ENCODE peak calls at places on chromosomes 6 and 20, in four cellular contexts. G is tibial nerve, B is IMR-90, S is HCT116. F is an unnamed sample.

GRCh38 chr6:113697642-113698410 is 159.3 kb upstream of the MARCKS start:
- DNase-seq in G (no peak), B (peak), S (no peak), F (peak)

GRCh38 chr6:73511796-73512195 is 9.0 kb downstream of the EEF1A1 start:
- DNase-seq in G (no peak), S (no peak), B (peak), F (peak)

GRCh38 chr6:26270903-26271639 is 93.9 kb upstream of the BTN3A2 start:
- DNase-seq in G (peak), B (peak), S (no peak), F (peak)

GRCh38 chr6:108203189-108204119 is 37.6 kb downstream of the NR2E1 start:
- DNase-seq in B (no peak), S (no peak), G (no peak), F (no peak)

GRCh38 chr6:148464319-148465010 is 121.8 kb downstream of the SASH1 start:
- DNase-seq in B (peak), S (peak), G (peak), F (peak)

GRCh38 chr6:89840538-89840937 is 10.9 kb downstream of the CASP8AP2 start:
- DNase-seq in G (no peak), S (no peak), B (peak), F (peak)

GRCh38 chr6:41306187-41306854 is 19.8 kb upstream of the TREM1 start:
- DNase-seq in S (peak), B (peak), G (peak), F (peak)

GRCh38 chr6:72975346-72975745 is 249.9 kb downstream of the KHDC1L start:
- DNase-seq in G (no peak), S (no peak), B (no peak), F (no peak)

GRCh38 chr6:4345543-4345942 is 210.2 kb upstream of the ECI2 start:
- DNase-seq in S (no peak), G (no peak), B (no peak), F (no peak)

GRCh38 chr20:22904905-22905304 is 130.2 kb upstream of the SSTR4 start:
- DNase-seq in G (no peak), S (no peak), B (no peak), F (no peak)

GRCh38 chr6:116268589-116269293 is 11.0 kb downstream of the TSPYL1 start:
- DNase-seq in B (peak), G (no peak), S (peak), F (peak)

GRCh38 chr6:45049188-45049843 is 278.8 kb upstream of the RUNX2 start:
- DNase-seq in G (peak), B (peak), S (no peak), F (peak)

GRCh38 chr6:44454198-44454597 is 66.7 kb downstream of the CDC5L start:
- DNase-seq in B (peak), S (no peak), G (no peak), F (no peak)

GRCh38 chr6:150145830-150146229 is 3.0 kb downstream of the PPP1R14C start:
- DNase-seq in S (no peak), G (no peak), B (no peak), F (no peak)

GRCh38 chr20:51457281-51457932 is 85.1 kb downstream of the NFATC2 start:
- DNase-seq in B (peak), G (peak), S (peak), F (peak)

GRCh38 chr6:38307730-38308129 is 332.0 kb downstream of the BTBD9 start:
- DNase-seq in S (no peak), B (no peak), G (no peak), F (peak)

GRCh38 chr20:63052571-63053429 is 46.0 kb upstream of the BHLHE23 start:
- DNase-seq in G (no peak), S (no peak), B (no peak), F (no peak)

GRCh38 chr6:164928366-164929154 is 380.8 kb downstream of the C6orf118 start:
- DNase-seq in B (no peak), G (no peak), S (no peak), F (no peak)

GRCh38 chr6:159941286-159942113 is 27.4 kb upstream of the IGF2R start:
- DNase-seq in S (peak), G (no peak), B (peak), F (peak)

GRCh38 chr6:142821860-142822259 is 123.1 kb downstream of the HIVEP2 start:
- DNase-seq in G (no peak), S (no peak), B (no peak), F (no peak)

GRCh38 chr6:7723041-7723447 is 2.9 kb upstream of the BMP6 start:
- DNase-seq in B (peak), S (peak), G (peak), F (peak)

GRCh38 chr6:149951626-149952025 is 9.8 kb downstream of the ULBP2 start:
- DNase-seq in S (no peak), B (no peak), G (no peak), F (no peak)

GRCh38 chr6:10510592-10511367 is 10.4 kb upstream of the GCNT2 start:
- DNase-seq in B (peak), G (no peak), S (peak), F (peak)

GRCh38 chr6:99822741-99823512 is 171.1 kb downstream of the MCHR2 start:
- DNase-seq in S (peak), B (peak), G (no peak), F (peak)

GRCh38 chr6:16533721-16534136 is 227.5 kb downstream of the ATXN1 start:
- DNase-seq in B (peak), G (no peak), S (no peak), F (no peak)

GRCh38 chr6:79544299-79544927 is 7.2 kb upstream of the LCA5 start:
- DNase-seq in B (peak), S (no peak), G (no peak), F (no peak)

GRCh38 chr6:15534970-15535369 is 127.9 kb downstream of the DTNBP1 start:
- DNase-seq in B (no peak), G (no peak), S (no peak), F (peak)

GRCh38 chr6:169975701-169976100 is 224.3 kb downstream of the ERMARD start:
- DNase-seq in G (no peak), S (no peak), B (no peak), F (no peak)

GRCh38 chr6:7705483-7705882 is 20.4 kb upstream of the BMP6 start:
- DNase-seq in B (no peak), G (no peak), S (no peak), F (no peak)

GRCh38 chr6:134031696-134032255 is 20.6 kb downstream of the SLC2A12 start:
- DNase-seq in S (no peak), B (peak), G (no peak), F (no peak)

DNA sequence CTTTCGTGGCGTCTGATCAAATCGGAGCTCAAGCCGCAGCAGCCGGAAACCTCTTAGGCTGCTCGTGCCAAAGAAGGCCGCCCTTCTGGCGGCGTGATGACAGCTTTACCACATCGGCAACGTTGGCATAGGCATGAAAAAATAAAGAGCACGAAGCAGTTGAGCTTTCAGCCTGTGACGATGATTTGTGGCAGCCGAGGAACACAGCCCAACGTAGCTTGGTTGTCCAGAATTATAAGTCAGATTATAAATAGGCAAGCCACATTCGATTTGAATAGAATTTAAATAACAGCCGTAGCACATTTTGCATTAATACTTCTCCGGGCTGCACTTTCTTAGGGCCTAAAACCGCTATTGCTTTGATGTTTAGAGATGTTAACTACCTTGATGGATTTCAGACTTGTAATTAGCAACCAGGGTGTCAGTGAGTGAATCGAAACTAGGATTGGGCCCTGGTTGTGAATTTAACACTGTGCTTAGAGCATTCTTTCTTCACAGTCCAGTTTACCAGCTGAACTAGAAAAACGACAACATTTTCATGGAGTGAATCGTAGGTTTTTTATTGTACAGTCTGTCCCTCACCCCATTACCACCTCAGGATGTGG is 862 bp upstream of the BCLAF1 start:
- DNase-seq in S (peak), B (peak), G (peak), F (peak)
- TF ChIP-seq POLR2A in S (no peak), B (no peak), G (no peak), F (no peak)

DNA sequence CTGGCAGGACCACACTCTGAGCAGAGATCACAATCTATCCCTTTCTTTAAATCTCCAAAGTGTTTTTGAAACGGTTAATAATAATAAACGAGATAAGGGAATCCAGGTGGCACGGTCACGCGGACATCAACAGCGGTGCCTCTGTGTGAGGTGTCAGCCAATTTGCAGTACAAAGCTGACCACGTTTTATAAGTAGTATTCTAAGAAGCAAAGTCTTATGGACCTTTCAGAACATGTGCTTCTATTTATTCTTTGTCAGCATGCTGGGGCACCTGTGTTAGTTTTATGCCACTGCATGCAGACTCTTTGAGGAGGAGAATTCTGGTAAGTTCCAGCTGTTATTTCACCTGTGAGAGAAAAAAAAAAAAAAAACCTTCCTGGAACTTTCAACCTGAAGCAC is 39.0 kb upstream of the EXOC2 start:
- DNase-seq in B (no peak), S (no peak), G (no peak), F (no peak)
- TF ChIP-seq POLR2A in B (no peak), S (no peak), G (no peak), F (no peak)

GRCh38 chr20:46898433-46898832 is 3.8 kb downstream of the EYA2 start:
- DNase-seq in G (no peak), B (no peak), S (no peak), F (no peak)

GRCh38 chr20:46900826-46901225 is 6.2 kb downstream of the EYA2 start:
- DNase-seq in G (no peak), S (no peak), B (no peak), F (no peak)

GRCh38 chr20:46901638-46902037 is 7.0 kb downstream of the EYA2 start:
- DNase-seq in G (no peak), B (no peak), S (no peak), F (no peak)

GRCh38 chr20:46900068-46900467 is 5.4 kb downstream of the EYA2 start:
- DNase-seq in S (no peak), B (no peak), G (no peak), F (peak)

GRCh38 chr20:46899619-46900018 is 5.0 kb downstream of the EYA2 start:
- DNase-seq in S (no peak), B (no peak), G (no peak), F (no peak)
- TF ChIP-seq POLR2A in S (no peak), B (no peak), G (no peak), F (no peak)

GRCh38 chr6:21767891-21768659 is 174.5 kb downstream of the SOX4 start:
- DNase-seq in B (peak), G (no peak), S (no peak), F (no peak)

GRCh38 chr6:21772467-21772866 is 178.9 kb downstream of the SOX4 start:
- DNase-seq in B (no peak), S (no peak), G (no peak), F (no peak)

GRCh38 chr6:21771626-21772320 is 178.2 kb downstream of the SOX4 start:
- DNase-seq in B (no peak), S (no peak), G (no peak), F (no peak)

GRCh38 chr6:21769973-21770372 is 176.4 kb downstream of the SOX4 start:
- DNase-seq in G (no peak), B (peak), S (no peak), F (no peak)

GRCh38 chr6:21769405-21769851 is 175.9 kb downstream of the SOX4 start:
- DNase-seq in B (peak), S (no peak), G (no peak), F (no peak)
- TF ChIP-seq POLR2A in B (peak), S (no peak), G (no peak), F (no peak)

DNA sequence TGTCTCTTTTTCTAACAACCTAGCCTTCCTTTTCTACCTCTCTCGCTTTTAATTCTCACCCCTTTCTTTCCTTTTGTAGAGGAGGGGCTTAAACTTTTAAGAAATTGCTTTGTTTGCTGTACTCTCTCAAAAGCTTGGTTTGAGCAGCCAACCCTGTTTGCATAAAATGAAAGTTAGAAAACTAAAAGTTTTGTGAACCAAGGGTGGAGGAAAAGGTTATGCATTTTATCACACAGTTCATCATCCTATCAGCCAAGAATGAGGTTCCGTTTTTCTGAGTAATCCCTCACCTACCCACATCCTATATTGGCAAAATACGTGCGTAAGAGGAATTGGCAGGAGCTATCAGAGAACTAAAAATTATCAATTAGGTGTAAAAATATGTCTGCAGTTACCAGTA is 42.8 kb upstream of the LOC128125822 start:
- DNase-seq in B (no peak), G (no peak), S (no peak), F (no peak)
- TF ChIP-seq POLR2A in B (no peak), G (no peak), S (no peak), F (no peak)

DNA sequence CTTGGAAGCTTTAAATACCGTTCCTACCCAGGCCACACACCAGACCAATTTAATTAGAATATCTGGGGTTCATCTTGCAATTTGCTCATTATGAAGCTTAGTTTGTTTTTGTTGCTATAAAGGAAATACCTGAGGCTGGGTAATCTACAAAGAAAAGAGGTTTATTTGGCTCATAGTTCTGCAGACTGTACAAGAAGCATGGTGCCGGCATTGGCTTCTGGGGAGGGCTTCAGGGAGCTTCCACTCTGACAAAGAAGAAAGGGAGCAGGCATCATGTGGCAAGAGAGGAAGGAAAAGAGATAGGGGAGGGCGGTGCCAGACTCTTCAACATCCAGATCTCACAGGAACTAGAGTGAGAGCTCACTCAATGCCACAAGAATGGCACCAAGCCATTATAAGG is 73.6 kb downstream of the RNF182 start:
- DNase-seq in S (no peak), G (no peak), B (no peak), F (no peak)
- TF ChIP-seq POLR2A in S (no peak), G (no peak), B (no peak), F (no peak)

GRCh38 chr6:37057678-37058077 is 52.2 kb downstream of the FGD2 start:
- DNase-seq in S (no peak), G (no peak), B (no peak), F (no peak)

GRCh38 chr6:37058084-37058586 is 52.7 kb downstream of the FGD2 start:
- DNase-seq in B (peak), G (no peak), S (no peak), F (no peak)

GRCh38 chr6:37059344-37060194 is 54.1 kb downstream of the FGD2 start:
- DNase-seq in S (peak), G (peak), B (peak), F (peak)

GRCh38 chr6:37060195-37060559 is 54.7 kb downstream of the FGD2 start:
- DNase-seq in G (no peak), B (no peak), S (no peak), F (no peak)

GRCh38 chr6:37061157-37061804 is 55.8 kb downstream of the FGD2 start:
- DNase-seq in S (no peak), G (no peak), B (no peak), F (no peak)
- TF ChIP-seq POLR2A in S (no peak), G (no peak), B (no peak), F (no peak)